ENCODE peak calls at places on chromosome 2, in nine cellular contexts. I, C, P, X, T, D, G, M and S are unnamed samples.
A peak's percentile ranks its signal among the peaks of the same experiment; 100 is the strongest.

GRCh38 chr2:3584608-3585007 is 9.5 kb downstream of the RPS7 start:
- DNase-seq in I (no peak), C (no peak), P (no peak), X (no peak), T (no peak), D (no peak), G (no peak), M (no peak), S (no peak)

GRCh38 chr2:174729797-174730529 is 34.3 kb downstream of the CHRNA1 start:
- DNase-seq in I (peak; percentile 57), C (no peak), P (no peak), X (no peak), T (peak; percentile 2), D (peak; percentile 49), G (no peak), M (peak; percentile 24), S (no peak)

GRCh38 chr2:239318790-239319189 is 82.0 kb downstream of the HDAC4 start:
- DNase-seq in I (peak; percentile 19), C (no peak), P (no peak), X (no peak), T (no peak), D (no peak), G (no peak), M (peak; percentile 42), S (no peak)

GRCh38 chr2:23367760-23368159 is 17.2 kb upstream of the KLHL29 start:
- DNase-seq in I (no peak), C (no peak), P (no peak), X (no peak), T (no peak), D (no peak), G (no peak), M (peak; percentile 75), S (no peak)

GRCh38 chr2:240584486-240585031 is 2.0 kb upstream of the CAPN10 start:
- DNase-seq in I (no peak), C (no peak), P (no peak), X (no peak), T (no peak), D (peak; percentile 22), G (no peak), M (peak; percentile 35), S (peak; percentile 78)

GRCh38 chr2:117691980-117692379 is 122.5 kb upstream of the DDX18 start:
- DNase-seq in I (no peak), C (no peak), P (no peak), X (no peak), T (no peak), D (no peak), G (no peak), M (no peak), S (no peak)

GRCh38 chr2:17719562-17720371 is 33.8 kb downstream of the SMC6 start:
- DNase-seq in I (no peak), C (no peak), P (no peak), X (no peak), T (no peak), D (no peak), G (no peak), M (peak; percentile 27), S (no peak)

GRCh38 chr2:205681836-205682238 is 464 bp upstream of the NRP2 start:
- DNase-seq in I (peak; percentile 43), C (no peak), P (no peak), X (no peak), T (no peak), D (no peak), G (no peak), M (no peak), S (no peak)

GRCh38 chr2:9206991-9207640 is 504 bp downstream of the ASAP2 start:
- DNase-seq in I (no peak), C (no peak), P (no peak), X (no peak), T (no peak), D (no peak), G (no peak), M (peak; percentile 37), S (peak; percentile 18)

GRCh38 chr2:100292022-100292580 is 30.2 kb downstream of the LONRF2 start:
- DNase-seq in I (peak; percentile 38), C (no peak), P (no peak), X (peak; percentile 10), T (no peak), D (no peak), G (peak; percentile 1), M (peak; percentile 91), S (peak; percentile 68)

GRCh38 chr2:76268928-76269327 is 558.2 kb upstream of the GCFC2 start:
- DNase-seq in I (no peak), C (no peak), P (no peak), X (no peak), T (no peak), D (no peak), G (no peak), M (peak; percentile 44), S (no peak)

GRCh38 chr2:42193722-42194187 is 24.6 kb downstream of the EML4 start:
- DNase-seq in I (no peak), C (no peak), P (no peak), X (no peak), T (no peak), D (no peak), G (no peak), M (peak; percentile 78), S (no peak)